ENCODE peak calls at places on chromosomes 16 and 17, in four cellular contexts. H, R, M and Y are unnamed samples.

GRCh38 chr16:35631261-35631945 is 2172.0 kb downstream of the TP53TG3F start:
- DNase-seq in H (no peak), R (no peak), M (no peak), Y (no peak)

GRCh38 chr17:62163847-62164246 is 98.8 kb upstream of the MED13 start:
- DNase-seq in H (no peak), R (no peak), M (no peak), Y (no peak)

GRCh38 chr17:38601539-38602351 is 4.0 kb downstream of the SRCIN1 start:
- DNase-seq in H (no peak), R (no peak), M (no peak), Y (no peak)

GRCh38 chr16:77434022-77434364 is 841 bp downstream of the ADAMTS18 start:
- DNase-seq in H (no peak), R (no peak), M (no peak), Y (no peak)

GRCh38 chr17:42609182-42609813 is at the start of the genes RETREG3 and TUBG1:
- DNase-seq in H (peak; percentile 100), R (peak; percentile 100), M (peak; percentile 99), Y (peak; percentile 100)

GRCh38 chr17:74163271-74163821 is 40.1 kb upstream of the RPL38 start:
- DNase-seq in H (peak; percentile 4), R (no peak), M (no peak), Y (no peak)

GRCh38 chr16:2842340-2843000 is 12.4 kb downstream of the ZG16B start:
- DNase-seq in H (peak; percentile 73), R (peak; percentile 73), M (no peak), Y (peak; percentile 51)

GRCh38 chr17:59839646-59840328 is 53.0 kb downstream of the TUBD1 start:
- DNase-seq in H (no peak), R (no peak), M (no peak), Y (no peak)

GRCh38 chr17:21218831-21219380 is 4.9 kb upstream of the TMEM11 start:
- DNase-seq in H (no peak), R (no peak), M (no peak), Y (no peak)

GRCh38 chr17:76195281-76196096 is 44.8 kb downstream of the RNF157 start:
- DNase-seq in H (no peak), R (no peak), M (no peak), Y (no peak)

GRCh38 chr17:73284339-73284738 is 22.7 kb upstream of the CPSF4L start:
- DNase-seq in H (no peak), R (no peak), M (no peak), Y (no peak)

GRCh38 chr17:40035162-40035559 is 19.0 kb downstream of the MED24 start:
- DNase-seq in H (peak; percentile 32), R (no peak), M (no peak), Y (no peak)

GRCh38 chr16:20866161-20866772 is 33.9 kb downstream of the DCUN1D3 start:
- DNase-seq in H (no peak), R (no peak), M (peak; percentile 81), Y (peak; percentile 23)

GRCh38 chr17:56431736-56432135 is 161.8 kb upstream of the NOG start:
- DNase-seq in H (no peak), R (no peak), M (peak; percentile 23), Y (no peak)

GRCh38 chr17:17565471-17566365 is 25.8 kb downstream of the PEMT start:
- DNase-seq in H (no peak), R (no peak), M (no peak), Y (no peak)

GRCh38 chr17:44353656-44354331 is 8.7 kb downstream of the GRN start:
- DNase-seq in H (peak; percentile 68), R (no peak), M (no peak), Y (peak; percentile 65)

GRCh38 chr16:30985401-30986128 is 558 bp downstream of the HSD3B7 start:
- DNase-seq in H (no peak), R (no peak), M (peak; percentile 12), Y (no peak)

GRCh38 chr16:4801051-4801961 is 1.1 kb downstream of the ROGDI start:
- DNase-seq in H (no peak), R (no peak), M (no peak), Y (no peak)

GRCh38 chr17:12850996-12851395 is 61.7 kb downstream of the ARHGAP44 start:
- DNase-seq in H (no peak), R (no peak), M (no peak), Y (no peak)

GRCh38 chr16:30956601-30957455 is 726 bp upstream of the SETD1A start:
- DNase-seq in H (peak; percentile 91), R (peak; percentile 88), M (peak; percentile 87), Y (peak; percentile 90)

GRCh38 chr16:1613728-1614225 is 1.6 kb downstream of the CRAMP1 start:
- DNase-seq in H (no peak), R (no peak), M (no peak), Y (peak; percentile 52)

GRCh38 chr16:12236491-12237030 is 260.0 kb downstream of the SNX29 start:
- DNase-seq in H (no peak), R (no peak), M (no peak), Y (no peak)

GRCh38 chr17:43074869-43075268 is 49.8 kb downstream of the RND2 start:
- DNase-seq in H (no peak), R (no peak), M (no peak), Y (no peak)

GRCh38 chr17:63816669-63817068 is 10.6 kb upstream of the PSMC5 start:
- DNase-seq in H (no peak), R (no peak), M (no peak), Y (no peak)

GRCh38 chr16:31874354-31875111 is 926 bp downstream of the ZNF267 start:
- DNase-seq in H (peak; percentile 52), R (no peak), M (peak; percentile 13), Y (peak; percentile 60)

GRCh38 chr16:4212207-4212933 is 29.5 kb downstream of the SRL start:
- DNase-seq in H (no peak), R (no peak), M (no peak), Y (no peak)

GRCh38 chr16:14057878-14058382 is 13.2 kb upstream of the MRTFB start:
- DNase-seq in H (no peak), R (no peak), M (no peak), Y (no peak)

GRCh38 chr16:90019543-90020259 is 445 bp upstream of the DBNDD1 start:
- DNase-seq in H (peak; percentile 87), R (no peak), M (peak; percentile 79), Y (peak; percentile 87)
- TF ChIP-seq CTCF in H (peak; percentile 52), R (peak; percentile 59), M (peak; percentile 38), Y (peak; percentile 61)

DNA sequence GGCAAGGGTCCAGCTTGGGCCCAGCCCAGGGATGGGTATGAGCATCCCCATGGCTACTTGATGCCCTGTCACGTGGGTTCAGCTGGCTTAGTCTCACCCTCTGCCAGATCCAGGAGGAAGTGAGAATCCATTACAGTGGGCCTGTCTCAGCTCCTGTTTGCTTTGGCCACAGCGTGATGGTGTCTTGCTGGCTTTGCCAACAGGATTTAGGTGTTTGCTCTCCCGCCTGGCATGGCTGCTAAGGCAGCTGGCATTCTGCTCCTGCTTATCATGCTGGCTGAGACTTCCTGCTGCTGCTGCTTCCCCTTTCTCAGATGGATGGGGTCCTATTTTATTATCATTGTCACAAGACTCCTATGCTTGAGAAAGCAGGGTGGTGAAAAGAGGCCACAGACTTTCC is 28.3 kb upstream of the HOXB13 start:
- DNase-seq in H (peak; percentile 4), R (no peak), M (no peak), Y (peak; percentile 11)
- TF ChIP-seq CTCF in H (no peak), R (no peak), M (no peak), Y (no peak)

DNA sequence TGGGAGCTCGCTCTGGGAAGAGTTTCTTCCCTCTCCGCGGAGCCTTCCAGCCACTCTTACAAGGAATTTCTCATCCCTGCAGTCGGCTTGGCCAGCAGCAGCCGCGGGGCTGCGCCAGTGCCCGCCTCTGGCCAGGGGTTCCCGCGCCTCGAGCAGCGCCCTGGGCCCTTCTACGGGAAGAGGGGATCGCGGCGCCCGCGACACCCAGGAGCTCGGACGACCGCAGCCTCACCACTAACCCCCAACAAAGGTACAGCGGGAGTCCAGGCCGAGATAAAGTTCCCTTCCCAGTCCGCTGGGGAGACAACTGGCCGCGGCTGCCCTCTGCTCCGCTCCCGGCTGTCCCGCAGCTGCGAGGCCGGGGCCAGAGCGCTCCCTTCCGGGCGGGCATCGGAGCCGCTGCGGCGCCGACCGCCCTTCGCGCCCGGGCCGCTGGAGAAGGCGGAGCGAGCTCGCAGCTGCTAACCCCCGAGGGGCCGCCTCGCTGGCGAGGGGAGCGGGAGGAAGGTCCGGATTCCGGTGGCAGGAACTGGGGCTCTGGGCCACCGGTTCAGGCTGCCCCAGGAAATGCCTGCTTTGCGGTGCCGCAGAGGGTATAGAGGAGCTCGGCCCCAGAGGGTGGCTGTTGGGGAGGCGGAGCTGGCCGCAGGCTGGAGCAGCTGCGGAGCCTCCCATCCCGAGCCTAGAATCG is 3.6 kb upstream of the HS3ST3B1 start:
- DNase-seq in H (no peak), R (peak; percentile 79), M (no peak), Y (no peak)
- TF ChIP-seq CTCF in H (no peak), R (peak; percentile 73), M (peak; percentile 50), Y (no peak)

GRCh38 chr17:51709867-51710266 is 448.6 kb downstream of the CA10 start:
- DNase-seq in H (no peak), R (no peak), M (no peak), Y (no peak)

GRCh38 chr17:51710289-51710979 is 448.1 kb downstream of the CA10 start:
- DNase-seq in H (no peak), R (no peak), M (no peak), Y (no peak)

GRCh38 chr17:51707216-51707615 is 446.9 kb downstream of the UTP18 start:
- DNase-seq in H (no peak), R (no peak), M (no peak), Y (no peak)

GRCh38 chr17:51706098-51706497 is 445.8 kb downstream of the UTP18 start:
- DNase-seq in H (no peak), R (no peak), M (no peak), Y (no peak)

DNA sequence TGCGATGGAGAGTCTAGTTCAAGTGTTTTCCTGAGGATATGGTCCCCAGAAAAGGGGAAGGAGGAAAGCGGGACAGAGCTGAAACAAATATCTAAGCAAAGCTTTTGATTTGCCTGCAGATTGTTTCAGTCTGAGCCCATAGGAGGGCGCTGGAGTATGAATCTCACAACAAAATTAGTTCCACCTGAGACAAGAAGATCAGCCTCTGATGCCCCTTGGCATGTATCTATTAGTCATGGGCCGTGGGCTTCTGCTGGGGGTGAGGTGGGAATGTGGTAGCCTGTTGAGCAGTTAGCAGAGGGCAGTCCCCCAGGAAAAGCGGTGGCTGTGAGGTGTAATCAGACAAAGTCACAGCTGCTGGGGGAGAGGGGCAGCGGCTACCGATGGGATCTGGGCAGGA is 446.9 kb downstream of the CA10 start:
- DNase-seq in H (no peak), R (no peak), M (no peak), Y (no peak)
- TF ChIP-seq CTCF in H (no peak), R (no peak), M (no peak), Y (no peak)

GRCh38 chr16:48369765-48370164 is 15.4 kb downstream of the SIAH1 start:
- DNase-seq in H (no peak), R (no peak), M (no peak), Y (no peak)

GRCh38 chr16:48365030-48365600 is 20.1 kb downstream of the SIAH1 start:
- DNase-seq in H (no peak), R (no peak), M (no peak), Y (no peak)

GRCh38 chr16:48366165-48367093 is 18.8 kb downstream of the SIAH1 start:
- DNase-seq in H (peak; percentile 67), R (no peak), M (peak; percentile 74), Y (peak; percentile 75)

GRCh38 chr16:48367443-48368049 is 17.7 kb downstream of the SIAH1 start:
- DNase-seq in H (no peak), R (no peak), M (no peak), Y (no peak)

GRCh38 chr16:48365601-48366164 is 19.5 kb downstream of the SIAH1 start:
- DNase-seq in H (peak; percentile 86), R (peak; percentile 87), M (peak; percentile 80), Y (peak; percentile 83)
- TF ChIP-seq CTCF in H (no peak), R (no peak), M (peak; percentile 34), Y (no peak)